ENCODE peak calls at places on chromosomes 11 and 22, in ten cellular contexts. L, J, T, Q, O, M, B, R, W and G are unnamed samples.

GRCh38 chr22:45503816-45504702 is 1.4 kb downstream of the FBLN1 start:
- DNase-seq in L (no peak), J (no peak), T (no peak), Q (peak), O (peak), M (peak), B (no peak), R (peak), W (peak), G (no peak)

GRCh38 chr11:32118025-32118974 is 27.4 kb downstream of the RCN1 start:
- DNase-seq in L (no peak), J (peak), T (no peak), Q (peak), O (no peak), M (peak), B (no peak), R (peak), W (peak), G (no peak)

GRCh38 chr11:16883179-16883578 is 131.0 kb downstream of the PLEKHA7 start:
- DNase-seq in L (no peak), J (peak), T (no peak), Q (peak), O (no peak), M (no peak), B (no peak), R (no peak), W (peak), G (no peak)

GRCh38 chr11:117547188-117547831 is 219.7 kb downstream of the CEP164 start:
- DNase-seq in L (no peak), J (no peak), T (no peak), Q (no peak), O (peak), M (no peak), B (no peak), R (no peak), W (no peak), G (no peak)

GRCh38 chr11:117827521-117828511 is 3.3 kb upstream of the FXYD2 start:
- DNase-seq in L (peak), J (no peak), T (peak), Q (no peak), O (peak), M (no peak), B (no peak), R (no peak), W (no peak), G (peak)

GRCh38 chr11:83174008-83174407 is 17.1 kb downstream of the PCF11 start:
- DNase-seq in L (no peak), J (no peak), T (no peak), Q (no peak), O (no peak), M (no peak), B (no peak), R (no peak), W (no peak), G (no peak)

GRCh38 chr11:5226732-5227327 is at the start of gene HBB:
- DNase-seq in L (no peak), J (peak), T (no peak), Q (no peak), O (no peak), M (no peak), B (no peak), R (no peak), W (no peak), G (no peak)

GRCh38 chr22:37734402-37734700 is 37.5 kb downstream of the TRIOBP start:
- DNase-seq in L (no peak), J (no peak), T (no peak), Q (no peak), O (no peak), M (no peak), B (no peak), R (no peak), W (no peak), G (no peak)

GRCh38 chr11:39459606-39460005 is 1999.8 kb downstream of the LRRC4C start:
- DNase-seq in L (no peak), J (no peak), T (no peak), Q (no peak), O (no peak), M (no peak), B (no peak), R (no peak), W (no peak), G (no peak)

GRCh38 chr11:18567081-18567480 is 21.5 kb downstream of the UEVLD start:
- DNase-seq in L (no peak), J (peak), T (no peak), Q (no peak), O (no peak), M (no peak), B (no peak), R (peak), W (peak), G (no peak)

GRCh38 chr11:18563090-18563730 is 25.3 kb downstream of the UEVLD start:
- DNase-seq in L (no peak), J (no peak), T (no peak), Q (no peak), O (no peak), M (no peak), B (no peak), R (no peak), W (no peak), G (no peak)

GRCh38 chr11:18566406-18566805 is 22.1 kb downstream of the UEVLD start:
- DNase-seq in L (no peak), J (peak), T (no peak), Q (no peak), O (no peak), M (no peak), B (no peak), R (no peak), W (peak), G (no peak)

DNA sequence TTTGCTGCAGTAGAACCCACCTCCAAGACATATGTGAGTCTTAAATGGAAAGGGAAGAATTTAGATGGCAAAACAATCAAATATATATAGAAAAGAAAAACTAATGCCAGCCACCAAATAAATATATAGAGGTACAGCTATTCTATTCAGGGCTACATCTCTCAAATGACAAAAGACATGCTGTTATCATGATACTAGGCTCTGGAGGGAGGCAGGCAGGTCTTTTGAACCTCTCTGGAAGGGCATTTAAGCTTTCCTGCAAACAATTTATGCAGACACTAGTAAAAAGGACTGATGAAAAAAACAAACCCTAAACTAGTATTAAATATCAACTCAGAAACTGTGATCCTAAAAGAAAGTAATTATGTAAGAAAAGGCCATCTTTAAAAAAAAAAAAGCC is 24.4 kb downstream of the UEVLD start:
- DNase-seq in L (no peak), J (no peak), T (no peak), Q (no peak), O (no peak), M (no peak), B (no peak), R (no peak), W (no peak), G (no peak)
- TF ChIP-seq CTCF in L (no peak), J (no peak), T (no peak), Q (no peak), O (no peak), M (no peak), B (no peak), R (no peak), W (no peak), G (no peak)

GRCh38 chr11:74090701-74091100 is 80.1 kb downstream of the C2CD3 start:
- DNase-seq in L (no peak), J (peak), T (no peak), Q (no peak), O (no peak), M (no peak), B (no peak), R (no peak), W (peak), G (no peak)
- TF ChIP-seq CTCF in L (peak), J (peak), T (no peak), Q (peak), O (peak), M (peak), B (peak), R (peak), W (peak), G (peak)

GRCh38 chr11:73235236-73235786 is 17.2 kb downstream of the P2RY2 start:
- DNase-seq in L (no peak), J (no peak), T (no peak), Q (no peak), O (no peak), M (no peak), B (no peak), R (no peak), W (no peak), G (no peak)

GRCh38 chr11:73239111-73239521 is 21.0 kb downstream of the P2RY2 start:
- DNase-seq in L (no peak), J (no peak), T (no peak), Q (no peak), O (peak), M (no peak), B (no peak), R (no peak), W (no peak), G (no peak)

GRCh38 chr11:73237471-73238290 is 19.6 kb downstream of the P2RY2 start:
- DNase-seq in L (no peak), J (no peak), T (no peak), Q (no peak), O (peak), M (peak), B (no peak), R (peak), W (peak), G (no peak)

GRCh38 chr11:73236205-73236765 is 18.2 kb downstream of the P2RY2 start:
- DNase-seq in L (no peak), J (peak), T (no peak), Q (no peak), O (peak), M (no peak), B (no peak), R (no peak), W (peak), G (no peak)

DNA sequence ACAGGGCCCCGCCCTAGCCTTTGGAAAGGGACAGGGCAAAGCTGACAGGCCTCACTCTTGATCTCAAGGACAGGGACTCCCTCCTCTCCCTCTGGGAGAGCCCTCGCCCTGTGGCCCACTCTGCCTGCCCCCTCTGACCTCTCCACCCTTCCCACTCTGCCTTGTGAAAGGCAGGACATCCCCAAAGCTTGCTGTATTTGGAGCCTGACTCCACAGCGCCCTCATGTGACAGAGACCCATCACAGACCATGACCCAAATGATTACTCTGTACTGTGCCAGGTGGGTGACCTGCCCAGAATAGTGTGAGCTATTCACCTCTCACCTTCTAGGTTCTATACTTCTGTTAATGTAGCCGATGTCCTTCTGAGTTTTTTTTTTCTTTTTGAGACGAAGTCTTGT is 18.8 kb downstream of the P2RY2 start:
- DNase-seq in L (peak), J (peak), T (no peak), Q (peak), O (peak), M (no peak), B (no peak), R (no peak), W (peak), G (no peak)
- TF ChIP-seq CTCF in L (peak), J (peak), T (peak), Q (peak), O (peak), M (peak), B (peak), R (peak), W (peak), G (peak)

DNA sequence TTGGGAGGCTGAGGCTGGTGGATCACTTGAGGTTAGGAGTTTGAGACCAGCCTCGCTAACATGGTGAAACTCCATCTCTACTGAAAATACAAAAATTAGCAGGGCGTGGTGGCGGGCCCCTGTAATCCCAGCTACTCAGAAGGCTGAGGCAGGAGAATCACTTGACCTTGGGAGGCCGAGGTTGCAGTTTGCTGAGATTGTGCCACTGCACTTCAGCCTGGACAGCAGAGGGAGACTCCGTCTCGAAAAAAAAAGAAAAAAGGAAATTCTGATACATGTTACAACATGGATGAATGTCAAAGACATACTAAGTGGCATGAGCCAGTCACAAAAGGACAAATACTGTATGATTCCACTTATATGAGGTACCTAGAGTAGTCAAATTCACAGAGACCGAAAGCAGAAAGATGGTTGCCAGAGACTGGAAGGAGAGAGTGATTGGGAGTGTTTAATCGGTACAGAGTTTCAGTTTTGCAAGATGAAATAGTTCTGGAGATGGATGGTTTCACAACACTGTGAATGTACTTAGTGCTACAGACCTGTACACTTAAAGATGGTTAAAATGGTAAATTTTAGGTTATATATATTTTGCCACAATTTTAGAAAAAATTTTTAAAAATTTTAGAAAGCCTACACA is 92.3 kb downstream of the BLID start:
- DNase-seq in L (no peak), J (no peak), T (no peak), Q (no peak), O (no peak), M (no peak), B (no peak), R (peak), W (peak), G (no peak)
- TF ChIP-seq CTCF in L (no peak), J (no peak), T (no peak), Q (no peak), O (no peak), M (peak), B (no peak), R (peak), W (peak), G (no peak)

DNA sequence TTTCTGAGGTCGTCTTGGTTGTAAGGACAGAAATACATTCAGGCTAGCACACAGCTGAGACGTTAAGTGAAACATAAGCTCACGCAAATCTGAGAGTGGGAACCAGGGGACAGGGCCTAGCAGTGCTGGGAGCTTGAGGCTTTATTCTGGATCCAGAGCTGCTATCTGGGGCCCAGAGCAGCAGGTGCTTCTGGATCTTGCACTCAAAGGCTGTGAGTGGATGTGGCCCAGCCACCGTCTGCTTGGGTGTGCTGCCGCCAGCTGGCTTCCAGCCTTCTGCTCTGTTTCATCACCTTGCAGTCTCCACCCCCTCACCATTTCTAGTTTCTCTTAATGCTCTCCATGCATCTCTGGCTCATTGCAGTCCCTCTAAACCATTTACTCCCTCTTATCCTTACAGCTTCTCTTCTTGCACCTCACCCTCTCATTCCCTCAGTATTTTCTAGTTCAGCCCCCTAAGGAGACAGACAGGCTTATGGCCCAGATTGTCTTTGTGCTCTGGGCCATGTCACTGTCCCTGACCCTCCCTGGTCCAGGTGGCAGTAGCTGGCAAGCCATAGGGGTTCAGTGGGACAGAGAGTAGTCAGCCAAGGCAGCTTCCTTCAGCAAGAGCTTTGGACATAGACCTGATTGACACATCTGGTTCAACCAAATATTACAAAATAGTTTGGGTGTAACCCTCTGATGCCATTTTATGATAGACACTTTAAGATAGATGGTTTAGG is 53.7 kb downstream of the NCAM1 start:
- DNase-seq in L (no peak), J (no peak), T (no peak), Q (no peak), O (no peak), M (no peak), B (no peak), R (peak), W (no peak), G (no peak)
- TF ChIP-seq CTCF in L (no peak), J (no peak), T (no peak), Q (no peak), O (no peak), M (no peak), B (no peak), R (no peak), W (no peak), G (no peak)

DNA sequence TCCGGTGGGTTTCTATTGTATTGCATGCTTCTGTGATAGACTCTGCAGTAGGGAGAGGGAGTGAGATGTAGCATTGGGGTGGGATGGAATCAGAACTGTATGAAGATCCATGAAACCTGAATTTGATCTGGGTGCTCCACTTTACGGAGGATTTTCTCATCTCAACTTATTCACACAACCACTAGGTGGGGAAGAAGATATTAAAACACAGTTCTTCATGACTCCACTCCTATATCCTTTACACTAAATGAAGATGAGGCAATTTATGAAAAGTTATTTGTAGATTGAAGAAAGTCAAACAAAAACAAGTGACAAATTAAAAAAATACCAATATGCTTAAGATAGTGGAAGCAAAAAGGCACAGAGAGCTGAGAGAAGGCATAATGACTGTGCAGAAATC is 92.6 kb upstream of the PDGFD start:
- DNase-seq in L (no peak), J (peak), T (no peak), Q (no peak), O (no peak), M (no peak), B (no peak), R (no peak), W (peak), G (no peak)
- TF ChIP-seq CTCF in L (no peak), J (peak), T (no peak), Q (peak), O (peak), M (peak), B (no peak), R (peak), W (peak), G (no peak)

DNA sequence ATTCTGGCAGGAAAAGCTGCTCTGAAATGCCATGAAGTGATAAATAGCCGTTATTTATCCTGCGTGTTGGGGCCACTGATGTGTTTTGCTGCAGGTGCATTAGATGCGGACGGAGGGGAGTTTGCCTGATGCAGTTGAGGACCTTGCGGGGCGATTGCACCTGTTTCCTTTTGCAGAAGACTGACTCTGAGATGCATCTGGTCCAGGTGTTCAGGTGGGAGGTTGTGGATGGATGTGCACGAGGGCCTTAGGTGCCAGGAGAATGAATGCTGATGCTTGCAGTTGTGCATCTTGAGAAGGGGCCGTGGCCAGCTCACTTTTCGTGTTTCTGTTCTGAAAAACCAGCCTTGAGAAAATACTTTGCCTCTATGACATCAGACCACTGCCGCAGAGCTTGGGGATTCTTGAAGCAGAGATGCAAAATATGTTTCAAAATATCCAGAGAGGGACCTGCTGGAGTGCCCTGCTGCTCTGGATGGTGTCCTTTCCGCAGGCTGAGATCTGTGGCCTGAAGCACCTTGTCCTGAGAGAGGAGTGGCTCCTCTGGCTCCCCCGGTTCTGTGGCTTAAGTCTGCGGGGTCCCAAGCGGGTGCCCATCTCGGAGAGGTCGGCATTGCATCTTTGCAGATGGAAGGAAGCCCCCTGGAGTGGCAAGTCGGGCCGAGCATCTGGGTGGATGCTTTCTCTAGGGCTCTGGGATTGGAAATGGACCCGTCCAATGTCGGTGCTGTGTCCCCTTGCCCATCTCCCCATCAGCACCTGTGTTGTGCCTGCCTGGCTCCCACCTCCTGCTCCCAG is 1031.1 kb downstream of the TBC1D22A start:
- DNase-seq in L (no peak), J (no peak), T (no peak), Q (no peak), O (no peak), M (no peak), B (no peak), R (no peak), W (no peak), G (no peak)
- TF ChIP-seq CTCF in L (no peak), J (no peak), T (no peak), Q (no peak), O (no peak), M (no peak), B (no peak), R (no peak), W (no peak), G (no peak)

GRCh38 chr11:62340269-62340901 is 3.1 kb downstream of the ASRGL1 start:
- DNase-seq in L (peak), J (peak), T (peak), Q (peak), O (peak), M (peak), B (peak), R (peak), W (peak), G (no peak)

GRCh38 chr11:62333768-62334167 is 3.5 kb upstream of the ASRGL1 start:
- DNase-seq in L (no peak), J (no peak), T (no peak), Q (no peak), O (no peak), M (no peak), B (no peak), R (no peak), W (no peak), G (no peak)

GRCh38 chr11:62338218-62338617 is 970 bp downstream of the ASRGL1 start:
- DNase-seq in L (no peak), J (no peak), T (no peak), Q (no peak), O (no peak), M (no peak), B (no peak), R (no peak), W (no peak), G (no peak)

GRCh38 chr11:62337682-62338181 is 484 bp downstream of the ASRGL1 start:
- DNase-seq in L (no peak), J (peak), T (no peak), Q (peak), O (peak), M (no peak), B (no peak), R (no peak), W (peak), G (peak)

GRCh38 chr11:62336949-62337681 is at the start of gene ASRGL1:
- DNase-seq in L (peak), J (peak), T (peak), Q (peak), O (peak), M (peak), B (no peak), R (peak), W (peak), G (peak)
- TF ChIP-seq CTCF in L (no peak), J (no peak), T (no peak), Q (no peak), O (no peak), M (no peak), B (no peak), R (no peak), W (no peak), G (no peak)

GRCh38 chr22:26494506-26494905 is 10.8 kb downstream of the SRRD start:
- DNase-seq in L (no peak), J (no peak), T (no peak), Q (no peak), O (no peak), M (no peak), B (no peak), R (no peak), W (no peak), G (no peak)
- TF ChIP-seq CTCF in L (no peak), J (no peak), T (no peak), Q (no peak), O (no peak), M (no peak), B (no peak), R (no peak), W (no peak), G (no peak)